ENCODE peak calls at places on chromosomes 1 and 21, in seven cellular contexts. One of them, this sample, is unnamed.

GRCh38 chr21:36792505-36792967 is 93.6 kb downstream of the SIM2 start:
- DNase-seq in transverse colon: no peak
- DNase-seq in cardiac muscle cell: no peak
- DNase-seq in dorsolateral prefrontal cortex: no peak
- DNase-seq in A549: no peak
- DNase-seq in PC-9: no peak
- DNase-seq in K562: no peak
- DNase-seq in this sample: no peak

GRCh38 chr21:37208741-37209225 is 58.4 kb downstream of the VPS26C start:
- DNase-seq in dorsolateral prefrontal cortex: no peak
- DNase-seq in K562: no peak
- DNase-seq in A549: no peak
- DNase-seq in transverse colon: no peak
- DNase-seq in cardiac muscle cell: no peak
- DNase-seq in PC-9: no peak
- DNase-seq in this sample: no peak

GRCh38 chr21:44957901-44958451 is 18.1 kb downstream of the SLX9 start:
- DNase-seq in A549: no peak
- DNase-seq in K562: no peak
- DNase-seq in PC-9: no peak
- DNase-seq in transverse colon: no peak
- DNase-seq in cardiac muscle cell: no peak
- DNase-seq in dorsolateral prefrontal cortex: no peak
- DNase-seq in this sample: peak; percentile 75

GRCh38 chr1:201369209-201369608 is 8.3 kb downstream of the TNNT2 start:
- DNase-seq in transverse colon: no peak
- DNase-seq in dorsolateral prefrontal cortex: no peak
- DNase-seq in PC-9: no peak
- DNase-seq in cardiac muscle cell: peak; percentile 41
- DNase-seq in A549: no peak
- DNase-seq in K562: no peak
- DNase-seq in this sample: no peak

GRCh38 chr1:197763307-197763706 is 12.0 kb downstream of the DENND1B start:
- DNase-seq in dorsolateral prefrontal cortex: no peak
- DNase-seq in PC-9: no peak
- DNase-seq in K562: no peak
- DNase-seq in A549: no peak
- DNase-seq in transverse colon: no peak
- DNase-seq in cardiac muscle cell: no peak
- DNase-seq in this sample: no peak

GRCh38 chr1:117676615-117677130 is 70.8 kb downstream of the TENT5C start:
- DNase-seq in PC-9: no peak
- DNase-seq in K562: no peak
- DNase-seq in cardiac muscle cell: no peak
- DNase-seq in A549: no peak
- DNase-seq in transverse colon: no peak
- DNase-seq in dorsolateral prefrontal cortex: no peak
- DNase-seq in this sample: no peak

GRCh38 chr1:115771094-115771846 is 2.8 kb upstream of the CASQ2 start:
- DNase-seq in PC-9: no peak
- DNase-seq in cardiac muscle cell: no peak
- DNase-seq in dorsolateral prefrontal cortex: no peak
- DNase-seq in A549: no peak
- DNase-seq in K562: no peak
- DNase-seq in transverse colon: no peak
- DNase-seq in this sample: no peak

GRCh38 chr1:236808564-236809130 is 13.6 kb downstream of the MTR start:
- DNase-seq in dorsolateral prefrontal cortex: no peak
- DNase-seq in transverse colon: no peak
- DNase-seq in K562: no peak
- DNase-seq in cardiac muscle cell: no peak
- DNase-seq in A549: no peak
- DNase-seq in PC-9: no peak
- DNase-seq in this sample: no peak

GRCh38 chr1:12539705-12540579 is 78.1 kb downstream of the DHRS3 start:
- DNase-seq in dorsolateral prefrontal cortex: no peak
- DNase-seq in K562: peak; percentile 53
- DNase-seq in cardiac muscle cell: peak; percentile 76
- DNase-seq in PC-9: no peak
- DNase-seq in A549: no peak
- DNase-seq in transverse colon: peak; percentile 69
- DNase-seq in this sample: peak; percentile 97

GRCh38 chr1:158527190-158527815 is 26.9 kb downstream of the OR6Y1 start:
- DNase-seq in A549: peak; percentile 2
- DNase-seq in cardiac muscle cell: peak; percentile 24
- DNase-seq in PC-9: no peak
- DNase-seq in transverse colon: no peak
- DNase-seq in K562: peak; percentile 42
- DNase-seq in dorsolateral prefrontal cortex: no peak
- DNase-seq in this sample: no peak

GRCh38 chr1:117674521-117675400 is 68.9 kb downstream of the TENT5C start:
- DNase-seq in transverse colon: peak; percentile 62
- DNase-seq in PC-9: no peak
- DNase-seq in dorsolateral prefrontal cortex: no peak
- DNase-seq in K562: peak; percentile 81
- DNase-seq in A549: peak; percentile 19
- DNase-seq in cardiac muscle cell: no peak
- DNase-seq in this sample: no peak

GRCh38 chr1:116325922-116326321 is 47.1 kb upstream of the ATP1A1 start:
- DNase-seq in PC-9: no peak
- DNase-seq in A549: no peak
- DNase-seq in cardiac muscle cell: no peak
- DNase-seq in K562: no peak
- DNase-seq in dorsolateral prefrontal cortex: no peak
- DNase-seq in transverse colon: no peak
- DNase-seq in this sample: no peak

GRCh38 chr1:204314209-204314892 is 45.4 kb downstream of the PLEKHA6 start:
- DNase-seq in K562: no peak
- DNase-seq in transverse colon: no peak
- DNase-seq in PC-9: peak; percentile 49
- DNase-seq in dorsolateral prefrontal cortex: no peak
- DNase-seq in cardiac muscle cell: no peak
- DNase-seq in A549: no peak
- DNase-seq in this sample: no peak

GRCh38 chr1:181149326-181150000 is 61.0 kb downstream of the IER5 start:
- DNase-seq in transverse colon: peak; percentile 67
- DNase-seq in PC-9: no peak
- DNase-seq in dorsolateral prefrontal cortex: no peak
- DNase-seq in K562: no peak
- DNase-seq in A549: no peak
- DNase-seq in cardiac muscle cell: no peak
- DNase-seq in this sample: no peak

GRCh38 chr1:199490804-199491527 is 536.5 kb upstream of the NR5A2 start:
- DNase-seq in PC-9: no peak
- DNase-seq in K562: no peak
- DNase-seq in transverse colon: no peak
- DNase-seq in A549: no peak
- DNase-seq in dorsolateral prefrontal cortex: no peak
- DNase-seq in cardiac muscle cell: no peak
- DNase-seq in this sample: no peak

GRCh38 chr1:233446935-233447334 is 119.4 kb downstream of the MAP3K21 start:
- DNase-seq in cardiac muscle cell: no peak
- DNase-seq in transverse colon: no peak
- DNase-seq in K562: no peak
- DNase-seq in dorsolateral prefrontal cortex: no peak
- DNase-seq in PC-9: no peak
- DNase-seq in A549: no peak
- DNase-seq in this sample: no peak

GRCh38 chr1:21625390-21626190 is 43.6 kb downstream of the RAP1GAP start:
- DNase-seq in PC-9: no peak
- DNase-seq in cardiac muscle cell: no peak
- DNase-seq in transverse colon: no peak
- DNase-seq in dorsolateral prefrontal cortex: no peak
- DNase-seq in K562: no peak
- DNase-seq in A549: no peak
- DNase-seq in this sample: no peak

GRCh38 chr1:119737040-119737682 is 25.4 kb downstream of the PHGDH start:
- DNase-seq in cardiac muscle cell: peak; percentile 32
- DNase-seq in A549: no peak
- DNase-seq in PC-9: no peak
- DNase-seq in transverse colon: peak; percentile 39
- DNase-seq in K562: peak; percentile 93
- DNase-seq in dorsolateral prefrontal cortex: peak; percentile 71
- DNase-seq in this sample: peak; percentile 25

GRCh38 chr21:41816583-41817165 is 49.8 kb upstream of the RIPK4 start:
- DNase-seq in PC-9: peak; percentile 19
- DNase-seq in cardiac muscle cell: peak; percentile 64
- DNase-seq in transverse colon: peak; percentile 75
- DNase-seq in A549: peak; percentile 19
- DNase-seq in dorsolateral prefrontal cortex: peak; percentile 64
- DNase-seq in K562: peak; percentile 76
- DNase-seq in this sample: peak; percentile 54

GRCh38 chr1:62238507-62238906 is 43.9 kb downstream of the L1TD1 start:
- DNase-seq in PC-9: no peak
- DNase-seq in dorsolateral prefrontal cortex: no peak
- DNase-seq in transverse colon: no peak
- DNase-seq in K562: no peak
- DNase-seq in cardiac muscle cell: no peak
- DNase-seq in A549: no peak
- DNase-seq in this sample: no peak

GRCh38 chr21:46129846-46130651 is 25.3 kb downstream of the FTCD start:
- DNase-seq in A549: no peak
- DNase-seq in K562: no peak
- DNase-seq in PC-9: no peak
- DNase-seq in dorsolateral prefrontal cortex: no peak
- DNase-seq in transverse colon: no peak
- DNase-seq in cardiac muscle cell: no peak
- DNase-seq in this sample: no peak

GRCh38 chr1:156676820-156677615 is at the start of gene NES:
- DNase-seq in A549: no peak
- DNase-seq in transverse colon: peak; percentile 50
- DNase-seq in PC-9: peak; percentile 54
- DNase-seq in K562: peak; percentile 91
- DNase-seq in cardiac muscle cell: peak; percentile 91
- DNase-seq in dorsolateral prefrontal cortex: peak; percentile 43
- DNase-seq in this sample: peak; percentile 82

GRCh38 chr21:35257413-35257812 is 208.3 kb upstream of the RUNX1 start:
- DNase-seq in PC-9: peak; percentile 54
- DNase-seq in K562: peak; percentile 29
- DNase-seq in A549: peak; percentile 13
- DNase-seq in transverse colon: peak; percentile 51
- DNase-seq in cardiac muscle cell: no peak
- DNase-seq in dorsolateral prefrontal cortex: peak; percentile 60
- DNase-seq in this sample: peak; percentile 72

DNA sequence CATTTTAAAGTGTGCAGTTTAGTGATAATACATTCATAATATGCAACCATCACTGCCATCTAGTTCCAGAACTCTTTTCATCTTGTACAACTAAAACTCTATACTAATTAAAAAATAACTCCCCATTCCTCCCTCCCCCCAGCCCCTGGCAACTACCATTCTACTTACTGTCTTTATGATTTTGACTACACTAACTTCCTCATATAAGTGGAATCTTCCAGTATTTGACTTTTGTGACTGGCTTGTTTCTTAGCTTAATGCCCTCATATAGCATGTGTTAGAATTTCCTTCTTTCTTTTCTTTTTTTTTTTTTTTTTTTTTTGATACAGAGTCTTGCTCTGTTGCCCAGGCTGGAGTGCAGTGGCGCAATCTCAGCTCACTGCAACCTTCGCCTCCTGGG is 1.4 kb upstream of the NVL start:
- DNase-seq in A549: no peak
- DNase-seq in K562: no peak
- DNase-seq in transverse colon: no peak
- DNase-seq in dorsolateral prefrontal cortex: no peak
- DNase-seq in cardiac muscle cell: no peak
- DNase-seq in PC-9: no peak
- DNase-seq in this sample: no peak
- H3K27ac ChIP-seq in A549: no peak overlapping the region
- H3K27ac ChIP-seq in K562: peak overlapping the region; percentile 92
- H3K27ac ChIP-seq in transverse colon: peak overlapping the region; percentile 87
- H3K27ac ChIP-seq in dorsolateral prefrontal cortex: no peak overlapping the region
- H3K27ac ChIP-seq in cardiac muscle cell: no peak overlapping the region
- H3K27ac ChIP-seq in PC-9: peak overlapping the region; percentile 78
- H3K27ac ChIP-seq in this sample: peak overlapping the region; percentile 88

GRCh38 chr1:211752317-211752716 is 76.9 kb upstream of the NEK2 start:
- DNase-seq in PC-9: no peak
- DNase-seq in A549: no peak
- DNase-seq in K562: no peak
- DNase-seq in cardiac muscle cell: no peak
- DNase-seq in transverse colon: no peak
- DNase-seq in dorsolateral prefrontal cortex: no peak
- DNase-seq in this sample: no peak
- H3K27ac ChIP-seq in PC-9: no peak overlapping the region
- H3K27ac ChIP-seq in A549: no peak overlapping the region
- H3K27ac ChIP-seq in K562: no peak overlapping the region
- H3K27ac ChIP-seq in cardiac muscle cell: peak overlapping the region; percentile 73
- H3K27ac ChIP-seq in transverse colon: no peak overlapping the region
- H3K27ac ChIP-seq in dorsolateral prefrontal cortex: peak overlapping the region; percentile 73
- H3K27ac ChIP-seq in this sample: no peak overlapping the region

GRCh38 chr1:244667797-244668196 is 14.9 kb downstream of the DESI2 start:
- DNase-seq in dorsolateral prefrontal cortex: no peak
- DNase-seq in cardiac muscle cell: no peak
- DNase-seq in A549: no peak
- DNase-seq in PC-9: no peak
- DNase-seq in K562: no peak
- DNase-seq in transverse colon: no peak
- DNase-seq in this sample: no peak

GRCh38 chr1:244675167-244675566 is 22.2 kb downstream of the DESI2 start:
- DNase-seq in transverse colon: no peak
- DNase-seq in K562: no peak
- DNase-seq in dorsolateral prefrontal cortex: no peak
- DNase-seq in A549: no peak
- DNase-seq in PC-9: no peak
- DNase-seq in cardiac muscle cell: no peak
- DNase-seq in this sample: no peak

GRCh38 chr1:244678687-244679086 is 25.8 kb downstream of the DESI2 start:
- DNase-seq in cardiac muscle cell: no peak
- DNase-seq in dorsolateral prefrontal cortex: no peak
- DNase-seq in PC-9: no peak
- DNase-seq in A549: no peak
- DNase-seq in transverse colon: no peak
- DNase-seq in K562: no peak
- DNase-seq in this sample: no peak

GRCh38 chr1:244674446-244674845 is 21.5 kb downstream of the DESI2 start:
- DNase-seq in transverse colon: no peak
- DNase-seq in K562: no peak
- DNase-seq in PC-9: no peak
- DNase-seq in dorsolateral prefrontal cortex: no peak
- DNase-seq in A549: no peak
- DNase-seq in cardiac muscle cell: no peak
- DNase-seq in this sample: no peak

GRCh38 chr1:244672961-244673695 is 20.2 kb downstream of the DESI2 start:
- DNase-seq in K562: no peak
- DNase-seq in dorsolateral prefrontal cortex: no peak
- DNase-seq in PC-9: no peak
- DNase-seq in transverse colon: no peak
- DNase-seq in A549: no peak
- DNase-seq in cardiac muscle cell: peak; percentile 53
- DNase-seq in this sample: no peak
- H3K27ac ChIP-seq in K562: no peak overlapping the region
- H3K27ac ChIP-seq in dorsolateral prefrontal cortex: no peak overlapping the region
- H3K27ac ChIP-seq in PC-9: no peak overlapping the region
- H3K27ac ChIP-seq in transverse colon: peak overlapping the region; percentile 66
- H3K27ac ChIP-seq in A549: no peak overlapping the region
- H3K27ac ChIP-seq in cardiac muscle cell: peak overlapping the region; percentile 66
- H3K27ac ChIP-seq in this sample: peak overlapping the region; percentile 74

DNA sequence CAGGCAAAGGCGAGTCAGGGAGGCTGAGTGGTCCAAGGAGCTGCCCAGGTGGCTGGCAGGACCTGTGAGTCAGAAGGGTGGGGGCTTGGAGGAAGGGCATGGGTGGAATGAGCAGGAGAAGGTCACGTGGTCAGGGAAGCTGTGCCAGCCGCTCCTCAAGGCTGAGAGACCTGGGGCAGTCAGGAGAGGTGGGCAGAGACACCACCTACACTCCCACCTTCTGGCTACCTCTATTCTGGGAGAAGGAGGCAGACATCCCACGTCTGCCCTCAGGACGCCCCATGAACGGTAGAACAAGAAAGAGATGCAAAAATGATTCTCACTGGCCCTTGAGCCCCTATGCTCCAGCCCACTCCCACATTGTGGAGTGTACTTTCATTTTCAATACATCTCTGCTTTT is 151.8 kb upstream of the RAB4A start:
- DNase-seq in K562: no peak
- DNase-seq in transverse colon: no peak
- DNase-seq in dorsolateral prefrontal cortex: no peak
- DNase-seq in A549: no peak
- DNase-seq in cardiac muscle cell: no peak
- DNase-seq in PC-9: no peak
- DNase-seq in this sample: no peak
- H3K27ac ChIP-seq in K562: no peak overlapping the region
- H3K27ac ChIP-seq in transverse colon: no peak overlapping the region
- H3K27ac ChIP-seq in dorsolateral prefrontal cortex: no peak overlapping the region
- H3K27ac ChIP-seq in A549: no peak overlapping the region
- H3K27ac ChIP-seq in cardiac muscle cell: no peak overlapping the region
- H3K27ac ChIP-seq in PC-9: no peak overlapping the region
- H3K27ac ChIP-seq in this sample: peak overlapping the region; percentile 68

This sample was measured in tibial artery.